ENCODE peak calls at places on chromosome 7, in four cellular contexts. N is upper lobe of right lung, Y is left ventricle myocardium inferior, X is astrocyte. T is an unnamed sample. For H3K36me3, the result is how much of the 10 kb centered on the place peaks cover.

GRCh38 chr7:20653636-20654035 is 38.2 kb downstream of the ABCB5 start:
- DNase-seq in N (no peak), Y (no peak), X (no peak), T (no peak)

GRCh38 chr7:151871904-151872303 is 5.0 kb downstream of the PRKAG2 start:
- DNase-seq in N (no peak), Y (peak), X (no peak), T (no peak)

GRCh38 chr7:8125680-8126444 is 136.1 kb downstream of the ICA1 start:
- DNase-seq in N (peak), Y (no peak), X (no peak), T (no peak)

GRCh38 chr7:98956937-98957336 is 78.6 kb downstream of the TRRAP start:
- DNase-seq in N (no peak), Y (peak), X (no peak), T (no peak)

GRCh38 chr7:151381333-151382078 is 28.3 kb downstream of the WDR86 start:
- DNase-seq in N (peak), Y (no peak), X (no peak), T (no peak)

GRCh38 chr7:137006293-137006692 is 137.8 kb downstream of the CHRM2 start:
- DNase-seq in N (no peak), Y (no peak), X (no peak), T (no peak)

GRCh38 chr7:151372612-151373265 is 31.1 kb downstream of the NUB1 start:
- DNase-seq in N (no peak), Y (no peak), X (no peak), T (no peak)

GRCh38 chr7:29345590-29345989 is 151.0 kb downstream of the CHN2 start:
- DNase-seq in N (peak), Y (peak), X (no peak), T (no peak)

GRCh38 chr7:69635572-69636190 is 37.4 kb downstream of the AUTS2 start:
- DNase-seq in N (no peak), Y (no peak), X (peak), T (no peak)

GRCh38 chr7:88306590-88307048 is at the start of gene STEAP4:
- DNase-seq in N (peak), Y (peak), X (peak), T (no peak)

GRCh38 chr7:145909956-145910611 is 206.5 kb upstream of the CNTNAP2 start:
- DNase-seq in N (no peak), Y (no peak), X (no peak), T (no peak)

GRCh38 chr7:79495544-79496272 is 42.2 kb upstream of the MAGI2 start:
- DNase-seq in N (no peak), Y (no peak), X (peak), T (no peak)

GRCh38 chr7:45579386-45579785 is 5.2 kb downstream of the ADCY1 start:
- DNase-seq in N (no peak), Y (no peak), X (no peak), T (no peak)

GRCh38 chr7:3453398-3453797 is 152.3 kb downstream of the SDK1 start:
- DNase-seq in N (no peak), Y (no peak), X (no peak), T (no peak)

GRCh38 chr7:27394871-27395270 is 152.3 kb downstream of the EVX1 start:
- DNase-seq in N (no peak), Y (no peak), X (no peak), T (no peak)

GRCh38 chr7:28260969-28261368 is 80.4 kb upstream of the JAZF1 start:
- DNase-seq in N (no peak), Y (no peak), X (no peak), T (no peak)

GRCh38 chr7:44630791-44631457 is 24.5 kb downstream of the OGDH start:
- DNase-seq in N (no peak), Y (no peak), X (no peak), T (no peak)

GRCh38 chr7:16743207-16743606 is 10.3 kb upstream of the TSPAN13 start:
- DNase-seq in N (no peak), Y (no peak), X (peak), T (no peak)

GRCh38 chr7:104929921-104930320 is 84.1 kb upstream of the KMT2E start:
- DNase-seq in N (no peak), Y (no peak), X (no peak), T (no peak)

GRCh38 chr7:135180122-135180521 is 9.6 kb upstream of the CYREN start:
- DNase-seq in N (no peak), Y (no peak), X (no peak), T (no peak)

GRCh38 chr7:28533731-28534531 is 121.6 kb downstream of the CREB5 start:
- DNase-seq in N (no peak), Y (peak), X (no peak), T (no peak)

GRCh38 chr7:22364910-22365309 is 8.0 kb upstream of the RAPGEF5 start:
- DNase-seq in N (no peak), Y (no peak), X (no peak), T (no peak)

GRCh38 chr7:45593877-45594276 is 19.7 kb downstream of the ADCY1 start:
- DNase-seq in N (no peak), Y (no peak), X (no peak), T (no peak)

GRCh38 chr7:157574120-157574519 is 237.3 kb downstream of the DNAJB6 start:
- DNase-seq in N (no peak), Y (no peak), X (no peak), T (no peak)

GRCh38 chr7:40372031-40372430 is 237.2 kb downstream of the SUGCT start:
- DNase-seq in N (no peak), Y (no peak), X (no peak), T (no peak)

GRCh38 chr7:151631149-151631967 is 111.7 kb upstream of the RHEB start:
- DNase-seq in N (no peak), Y (no peak), X (no peak), T (no peak)

GRCh38 chr7:141698247-141699015 is 3.5 kb downstream of the DENND11 start:
- DNase-seq in N (no peak), Y (no peak), X (no peak), T (no peak)

GRCh38 chr7:2281556-2281955 is 32.7 kb downstream of the SNX8 start:
- DNase-seq in N (no peak), Y (peak), X (peak), T (no peak)

GRCh38 chr7:138992052-138992531 is 10.9 kb upstream of the KIAA1549 start:
- DNase-seq in N (no peak), Y (no peak), X (peak), T (no peak)

GRCh38 chr7:105990726-105991465 is 27.8 kb downstream of the CDHR3 start:
- DNase-seq in N (no peak), Y (no peak), X (no peak), T (no peak)

GRCh38 chr7:40851001-40851400 is 716.2 kb downstream of the SUGCT start:
- DNase-seq in N (no peak), Y (no peak), X (no peak), T (no peak)

GRCh38 chr7:46385662-46386309 is 464.7 kb upstream of the IGFBP3 start:
- DNase-seq in N (no peak), Y (no peak), X (peak), T (peak)

GRCh38 chr7:80732635-80733034 is 94.2 kb downstream of the CD36 start:
- DNase-seq in N (no peak), Y (no peak), X (no peak), T (no peak)

GRCh38 chr7:6015917-6016652 is 7.0 kb downstream of the AIMP2 start:
- DNase-seq in N (peak), Y (peak), X (peak), T (no peak)

GRCh38 chr7:151859111-151859947 is 17.6 kb downstream of the PRKAG2 start:
- DNase-seq in N (peak), Y (peak), X (no peak), T (no peak)

GRCh38 chr7:67738-68395 is 124.5 kb upstream of the FAM20C start:
- DNase-seq in N (peak), Y (no peak), X (peak), T (no peak)
- TF ChIP-seq CTCF in N (no peak), Y (no peak), X (peak), T (peak)

GRCh38 chr7:131486346-131486745 is 70.1 kb downstream of the PODXL start:
- DNase-seq in N (no peak), Y (no peak), X (no peak), T (no peak)
- H3K36me3 ChIP-seq in N (under half), Y (under half), X (under half), T (under half)

GRCh38 chr7:100744605-100745004 is 11.2 kb downstream of the ZAN start:
- DNase-seq in N (no peak), Y (no peak), X (no peak), T (no peak)

GRCh38 chr7:100739934-100740333 is 6.5 kb downstream of the ZAN start:
- DNase-seq in N (no peak), Y (no peak), X (no peak), T (no peak)

GRCh38 chr7:100745184-100745583 is 11.8 kb downstream of the ZAN start:
- DNase-seq in N (peak), Y (peak), X (peak), T (no peak)
- H3K4me3 ChIP-seq in N (peak), Y (peak), X (peak), T (peak)

DNA sequence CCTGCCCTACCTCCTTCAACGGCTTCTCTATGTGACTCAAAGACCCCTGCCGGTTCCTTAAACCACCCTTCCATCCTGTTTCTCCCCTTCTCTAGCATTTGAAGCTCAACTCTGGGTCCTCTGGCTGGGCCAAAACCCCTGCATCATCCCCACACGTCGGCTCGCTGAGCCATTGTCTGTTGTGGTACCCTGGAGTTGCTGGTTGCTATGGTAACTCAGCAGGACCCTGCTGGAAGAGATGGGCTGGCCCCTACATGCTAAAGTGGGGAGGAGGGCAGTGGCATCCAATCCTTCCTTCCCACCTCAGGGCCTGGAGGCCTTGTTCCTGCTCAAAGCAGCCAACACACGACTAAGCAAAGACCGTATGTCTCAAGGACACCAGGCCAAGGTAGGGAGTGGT is 452.5 kb downstream of the PLXNA4 start:
- DNase-seq in N (no peak), Y (no peak), X (no peak), T (no peak)
- TF ChIP-seq CTCF in N (no peak), Y (no peak), X (no peak), T (no peak)

GRCh38 chr7:158699341-158699740 is 5.3 kb downstream of the NCAPG2 start:
- DNase-seq in N (no peak), Y (no peak), X (no peak), T (no peak)
- H3K36me3 ChIP-seq in N (under half), Y (under half), X (under half), T (under half)

DNA sequence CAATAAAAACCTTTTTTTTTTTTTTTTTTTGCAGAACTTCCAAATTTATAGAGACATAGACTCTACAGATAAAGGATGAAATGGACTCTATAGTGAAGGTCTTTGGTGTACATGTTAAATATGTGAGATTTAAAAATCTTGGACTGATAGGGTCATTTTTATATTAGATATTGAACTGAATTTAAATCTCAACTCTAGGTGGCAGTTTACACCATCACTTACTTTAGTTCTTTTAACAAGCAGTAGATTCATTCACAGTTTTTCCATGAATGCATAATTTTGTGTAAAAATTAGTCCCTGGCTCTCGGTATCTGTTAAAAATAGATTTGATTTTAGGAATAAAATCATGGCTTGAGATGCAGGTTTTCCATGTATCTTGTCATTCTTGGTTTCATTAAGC is 31.1 kb upstream of the SNX13 start:
- DNase-seq in N (no peak), Y (no peak), X (peak), T (no peak)
- H3K4me3 ChIP-seq in N (no peak), Y (no peak), X (no peak), T (no peak)

GRCh38 chr7:55056068-55056467 is 37.3 kb downstream of the EGFR start:
- DNase-seq in N (no peak), Y (no peak), X (no peak), T (no peak)
- TF ChIP-seq CTCF in N (no peak), Y (no peak), X (no peak), T (no peak)

DNA sequence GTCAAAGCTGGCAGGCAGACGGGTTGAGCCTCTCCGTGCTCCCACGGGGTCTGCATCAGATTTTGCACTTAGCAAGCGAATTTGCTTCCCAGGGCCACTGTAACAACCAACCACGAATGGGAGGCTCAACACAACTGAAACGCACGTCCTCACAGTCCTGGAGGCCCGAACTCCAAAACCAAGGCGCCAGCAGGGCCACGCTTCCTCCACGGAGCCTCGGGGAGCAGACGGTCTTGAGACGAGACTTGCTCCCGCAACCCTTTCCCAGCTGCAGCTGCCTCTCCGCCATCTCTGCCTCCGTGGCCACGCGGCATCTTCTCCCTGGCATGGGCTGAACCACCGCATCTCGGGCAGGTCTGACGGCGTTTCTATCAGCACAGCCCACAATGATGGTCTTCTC is 30.2 kb upstream of the INSIG1 start:
- DNase-seq in N (no peak), Y (no peak), X (no peak), T (no peak)
- H3K36me3 ChIP-seq in N (under half), Y (under half), X (under half), T (under half)

T was measured in kidney epithelial cell.